ENCODE peak calls at places on chromosomes 2 and 18, in eight cellular contexts. B is CD8-positive, alpha-beta T cell; N is activated naive CD8-positive, alpha-beta T cell treated with anti-CD3 and anti-CD28 coated beads, Interleukin-2, amount 50 U/mL, for 24 hours; S is RPMI8226; H is choroid plexus epithelial cell; R is left cardiac atrium; X is retina; Y is endothelial cell. J is an unnamed sample.

GRCh38 chr18:2657788-2658458 is 2.4 kb downstream of the SMCHD1 start:
- DNase-seq in B (no peak), N (no peak), S (peak), H (peak), R (no peak), X (no peak), Y (no peak), J (peak)

GRCh38 chr2:28185881-28186280 is 206.8 kb upstream of the FOSL2 start:
- DNase-seq in B (no peak), N (no peak), S (no peak), H (peak), R (no peak), X (no peak), Y (no peak), J (no peak)

GRCh38 chr2:6294791-6295190 is 570.9 kb downstream of the CMPK2 start:
- DNase-seq in B (no peak), N (no peak), S (no peak), H (no peak), R (no peak), X (no peak), Y (no peak), J (no peak)

GRCh38 chr2:98769784-98770183 is 38.9 kb upstream of the MGAT4A start:
- DNase-seq in B (no peak), N (no peak), S (no peak), H (no peak), R (no peak), X (no peak), Y (no peak), J (no peak)

GRCh38 chr2:3470166-3470651 is 49.1 kb downstream of the ADI1 start:
- DNase-seq in B (no peak), N (no peak), S (no peak), H (peak), R (peak), X (no peak), Y (no peak), J (no peak)

GRCh38 chr18:42545825-42546224 is 569.7 kb downstream of the RIT2 start:
- DNase-seq in B (no peak), N (no peak), S (no peak), H (peak), R (no peak), X (no peak), Y (no peak), J (peak)

GRCh38 chr2:236501026-236501425 is 68.6 kb upstream of the ACKR3 start:
- DNase-seq in B (no peak), N (no peak), S (no peak), H (no peak), R (no peak), X (no peak), Y (no peak), J (no peak)

GRCh38 chr2:230944123-230944653 is 19.1 kb upstream of the GPR55 start:
- DNase-seq in B (no peak), N (peak), S (no peak), H (no peak), R (no peak), X (no peak), Y (no peak), J (no peak)

GRCh38 chr2:237603718-237604362 is 13.3 kb upstream of the RAB17 start:
- DNase-seq in B (peak), N (peak), S (no peak), H (peak), R (peak), X (peak), Y (peak), J (peak)

J was measured in COLO829.